ENCODE peak calls at places on chromosomes 5 and 9, in six cellular contexts. I is HepG2, V is A549, G is K562, E is upper lobe of left lung, L is GM12878. C is an unnamed sample.
A peak's percentile ranks its signal among the peaks of the same experiment; 100 is the strongest.

GRCh38 chr9:101162231-101162630 is 133.7 kb downstream of the PLPPR1 start:
- ATAC-seq in I (peak; percentile 47), V (no peak), G (no peak), E (no peak), L (no peak), C (no peak)

GRCh38 chr9:5835808-5836207 is 2.9 kb upstream of the ERMP1 start:
- ATAC-seq in I (no peak), V (no peak), G (no peak), E (no peak), L (no peak), C (no peak)

GRCh38 chr5:66224273-66224672 is 80.2 kb downstream of the SREK1 start:
- ATAC-seq in I (no peak), V (no peak), G (peak; percentile 83), E (no peak), L (no peak), C (no peak)

GRCh38 chr9:19420877-19421276 is 12.1 kb downstream of the ACER2 start:
- ATAC-seq in I (no peak), V (no peak), G (no peak), E (no peak), L (no peak), C (no peak)

GRCh38 chr5:160539431-160539830 is 117.8 kb downstream of the PTTG1 start:
- ATAC-seq in I (no peak), V (no peak), G (no peak), E (no peak), L (no peak), C (no peak)

GRCh38 chr5:66498791-66499207 is 97.4 kb upstream of the MAST4 start:
- ATAC-seq in I (peak; percentile 54), V (peak; percentile 73), G (peak; percentile 83), E (peak; percentile 51), L (peak; percentile 53), C (peak; percentile 22)

GRCh38 chr9:96157675-96158074 is 144.3 kb downstream of the HSD17B3 start:
- ATAC-seq in I (no peak), V (no peak), G (no peak), E (no peak), L (no peak), C (no peak)

GRCh38 chr5:67182406-67182805 is 14.2 kb downstream of the CD180 start:
- ATAC-seq in I (peak; percentile 41), V (no peak), G (peak; percentile 68), E (peak; percentile 69), L (no peak), C (peak; percentile 93)

GRCh38 chr5:158676642-158677489 is 422.9 kb downstream of the EBF1 start:
- ATAC-seq in I (no peak), V (peak; percentile 59), G (peak; percentile 74), E (no peak), L (peak; percentile 83), C (no peak)

GRCh38 chr9:1960696-1961095 is 54.5 kb upstream of the SMARCA2 start:
- ATAC-seq in I (no peak), V (no peak), G (no peak), E (no peak), L (no peak), C (no peak)

GRCh38 chr5:154800582-154800981 is 45.4 kb downstream of the LARP1 start:
- ATAC-seq in I (peak; percentile 81), V (no peak), G (no peak), E (no peak), L (no peak), C (no peak)

GRCh38 chr9:134420974-134421432 is 94.7 kb downstream of the RXRA start:
- ATAC-seq in I (no peak), V (no peak), G (no peak), E (no peak), L (no peak), C (peak; percentile 67)

GRCh38 chr5:118651002-118651401 is 337.3 kb downstream of the DTWD2 start:
- ATAC-seq in I (no peak), V (no peak), G (no peak), E (no peak), L (no peak), C (no peak)

GRCh38 chr9:120875643-120875953 is 1.4 kb downstream of the PHF19 start:
- ATAC-seq in I (peak; percentile 2), V (peak; percentile 1), G (peak; percentile 0), E (no peak), L (peak; percentile 0), C (no peak)

GRCh38 chr9:109499631-109500120 is 1.6 kb upstream of the PTPN3 start:
- ATAC-seq in I (peak; percentile 90), V (peak; percentile 95), G (peak; percentile 49), E (peak; percentile 78), L (no peak), C (peak; percentile 74)

GRCh38 chr9:137449931-137450537 is 8.9 kb upstream of the ENTPD8 start:
- ATAC-seq in I (no peak), V (no peak), G (no peak), E (no peak), L (no peak), C (no peak)

GRCh38 chr9:69397384-69398214 is 72.6 kb downstream of the ENTREP1 start:
- ATAC-seq in I (no peak), V (no peak), G (no peak), E (no peak), L (no peak), C (peak; percentile 64)

GRCh38 chr5:4028384-4028783 is 432.8 kb downstream of the IRX1 start:
- ATAC-seq in I (no peak), V (no peak), G (no peak), E (peak; percentile 79), L (no peak), C (no peak)

GRCh38 chr9:13860926-13861325 is 453.0 kb downstream of the NFIB start:
- ATAC-seq in I (no peak), V (no peak), G (no peak), E (no peak), L (no peak), C (no peak)

GRCh38 chr9:77765781-77766259 is 117.7 kb upstream of the GNA14 start:
- ATAC-seq in I (no peak), V (no peak), G (no peak), E (no peak), L (peak; percentile 67), C (no peak)

GRCh38 chr9:77766587-77766986 is 118.5 kb upstream of the GNA14 start:
- ATAC-seq in I (no peak), V (no peak), G (no peak), E (no peak), L (peak; percentile 14), C (no peak)

GRCh38 chr9:77770340-77770739 is 122.2 kb upstream of the GNA14 start:
- ATAC-seq in I (no peak), V (no peak), G (no peak), E (no peak), L (no peak), C (no peak)

GRCh38 chr9:77772641-77773040 is 124.5 kb upstream of the GNA14 start:
- ATAC-seq in I (no peak), V (no peak), G (no peak), E (no peak), L (peak; percentile 30), C (no peak)

DNA sequence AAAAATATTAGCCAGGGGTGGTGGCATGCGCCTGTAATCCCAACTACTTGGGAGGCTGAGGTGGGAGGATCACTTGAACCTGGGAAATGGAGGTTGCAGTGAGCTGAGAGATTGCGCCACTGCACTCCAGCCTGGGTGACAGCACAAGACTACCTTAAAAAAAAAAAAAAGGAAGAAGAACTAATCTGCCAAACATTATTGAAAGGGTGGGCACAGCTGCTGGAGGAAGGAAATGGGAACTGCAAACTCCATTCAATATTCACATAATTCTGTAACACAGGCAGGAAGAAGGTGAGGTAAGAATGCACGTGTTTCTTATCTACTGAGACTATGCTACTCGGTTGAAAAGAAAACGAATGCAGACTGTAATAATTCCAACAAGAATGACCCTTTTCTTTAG is 121.1 kb upstream of the GNA14 start:
- ATAC-seq in I (no peak), V (no peak), G (no peak), E (no peak), L (no peak), C (no peak)
- TF ChIP-seq POLR2A in I (no peak), V (no peak), G (no peak), E (no peak), L (no peak), C (no peak)

DNA sequence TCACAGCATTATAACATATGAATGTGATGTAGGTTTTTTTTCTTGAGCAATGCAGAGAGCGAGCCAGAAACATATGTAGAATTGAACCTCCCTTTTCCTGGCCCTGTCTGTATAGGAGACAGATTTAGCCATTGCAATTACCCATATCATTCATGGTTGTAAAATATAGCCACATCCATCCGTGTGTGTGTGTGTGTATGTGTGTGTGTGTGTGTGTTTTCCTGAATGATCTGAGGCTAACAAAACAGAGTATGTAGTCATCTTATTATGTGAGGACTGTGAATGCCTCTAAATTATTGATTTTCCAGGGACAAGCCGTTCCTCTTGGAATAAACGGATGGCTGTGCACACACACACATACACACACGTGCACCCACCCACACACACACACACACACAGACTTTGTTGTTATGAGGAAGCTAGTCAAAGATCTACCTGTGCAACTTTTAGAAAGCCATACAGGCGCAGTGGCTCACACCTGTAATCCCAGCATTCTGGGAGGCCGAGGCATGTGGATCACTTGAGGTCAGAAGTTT is 11.7 kb upstream of the DENND1A start:
- ATAC-seq in I (no peak), V (no peak), G (no peak), E (no peak), L (no peak), C (no peak)
- TF ChIP-seq EP300 in I (no peak), V (no peak), G (no peak), E (no peak), L (no peak), C (no peak)

GRCh38 chr5:100537946-100538345 is 2.8 kb downstream of the FAM174A start:
- ATAC-seq in I (no peak), V (no peak), G (no peak), E (no peak), L (no peak), C (no peak)

GRCh38 chr5:100539519-100539918 is 4.3 kb downstream of the FAM174A start:
- ATAC-seq in I (no peak), V (no peak), G (no peak), E (no peak), L (no peak), C (no peak)

DNA sequence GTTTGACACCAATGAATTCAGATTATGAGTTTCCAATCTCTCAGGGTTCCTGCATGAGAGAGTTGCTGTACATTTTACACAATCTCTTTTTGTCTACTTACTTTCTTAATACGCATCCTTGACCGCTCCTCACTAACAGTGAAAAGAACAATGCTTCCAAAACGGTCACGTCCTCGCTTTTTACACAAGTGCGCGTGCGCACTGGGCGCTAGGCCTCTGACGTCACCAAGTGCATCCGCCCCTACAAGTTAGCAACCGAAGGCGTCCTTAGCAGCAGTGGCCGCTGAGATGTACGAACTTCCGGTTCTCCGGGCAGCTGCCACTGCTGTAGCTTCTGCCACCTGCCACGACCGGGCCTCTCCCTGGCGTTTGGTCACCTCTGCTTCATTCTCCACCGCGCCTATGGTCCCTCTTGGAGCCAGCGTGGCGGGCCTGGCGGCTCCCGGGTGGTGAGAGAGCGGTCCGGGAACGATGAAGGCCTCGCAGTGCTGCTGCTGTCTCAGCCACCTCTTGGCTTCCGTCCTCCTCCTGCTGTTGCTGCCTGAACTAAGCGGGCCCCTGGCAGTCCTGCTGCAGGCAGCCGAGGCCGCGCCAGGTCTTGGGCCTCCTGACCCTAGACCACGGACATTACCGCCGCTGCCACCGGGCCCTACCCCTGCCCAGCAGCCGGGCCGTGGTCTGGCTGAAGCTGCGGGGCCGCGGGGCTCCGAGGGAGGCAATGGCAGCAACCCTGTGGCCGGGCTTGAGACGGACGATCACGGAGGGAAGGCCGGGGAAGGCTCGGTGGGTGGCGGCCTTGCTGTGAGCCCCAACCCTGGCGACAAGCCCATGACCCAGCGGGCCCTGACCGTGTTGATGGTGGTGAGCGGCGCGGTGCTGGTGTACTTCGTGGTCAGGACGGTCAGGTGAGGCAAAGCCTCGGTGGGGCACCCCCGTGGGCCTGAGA is at the start of gene FAM174A:
- ATAC-seq in I (peak; percentile 97), V (peak; percentile 97), G (peak; percentile 97), E (peak; percentile 96), L (peak; percentile 93), C (peak; percentile 99)
- TF ChIP-seq POLR2A in I (peak; percentile 90), V (peak; percentile 72), G (peak; percentile 73), E (peak; percentile 55), L (peak; percentile 72), C (peak; percentile 42)

GRCh38 chr5:32445831-32446614 is 1.5 kb upstream of the ZFR start:
- ATAC-seq in I (no peak), V (no peak), G (no peak), E (no peak), L (no peak), C (no peak)
- TF ChIP-seq EP300 in I (no peak), V (no peak), G (no peak), E (no peak), L (no peak), C (no peak)